ENCODE peak calls at places on chromosomes 6 and 20, in nine cellular contexts. Q, T, F, R, I, K, O, N and A are unnamed samples.

GRCh38 chr6:3270258-3270657 is 11.5 kb downstream of the PSMG4 start:
- DNase-seq in Q (no peak), T (no peak), F (no peak), R (no peak), I (no peak), K (no peak), O (no peak), N (no peak), A (no peak)

GRCh38 chr20:24638546-24639166 is 169.2 kb downstream of the SYNDIG1 start:
- DNase-seq in Q (no peak), T (no peak), F (no peak), R (no peak), I (no peak), K (peak), O (no peak), N (no peak), A (no peak)

GRCh38 chr20:36582322-36582721 is 8.9 kb downstream of the TGIF2 start:
- DNase-seq in Q (no peak), T (no peak), F (no peak), R (no peak), I (no peak), K (no peak), O (no peak), N (no peak), A (no peak)

GRCh38 chr6:93418448-93419303 is 683 bp downstream of the EPHA7 start:
- DNase-seq in Q (peak), T (no peak), F (peak), R (peak), I (peak), K (peak), O (peak), N (no peak), A (no peak)

GRCh38 chr6:43790031-43790430 is 20.0 kb downstream of the VEGFA start:
- DNase-seq in Q (peak), T (no peak), F (peak), R (no peak), I (no peak), K (no peak), O (no peak), N (no peak), A (peak)

GRCh38 chr20:50026746-50027575 is 44.2 kb downstream of the SNAI1 start:
- DNase-seq in Q (peak), T (no peak), F (no peak), R (no peak), I (no peak), K (no peak), O (no peak), N (no peak), A (no peak)

GRCh38 chr20:36754656-36755222 is 8.8 kb upstream of the NDRG3 start:
- DNase-seq in Q (peak), T (no peak), F (no peak), R (peak), I (peak), K (peak), O (peak), N (no peak), A (peak)

GRCh38 chr20:19947611-19948264 is 69.4 kb upstream of the NAA20 start:
- DNase-seq in Q (peak), T (no peak), F (no peak), R (no peak), I (no peak), K (peak), O (peak), N (no peak), A (no peak)

GRCh38 chr6:129140571-129140970 is 257.6 kb downstream of the LAMA2 start:
- DNase-seq in Q (peak), T (no peak), F (no peak), R (no peak), I (peak), K (no peak), O (no peak), N (no peak), A (no peak)

GRCh38 chr6:16105874-16106273 is 23.0 kb upstream of the MYLIP start:
- DNase-seq in Q (peak), T (no peak), F (no peak), R (no peak), I (no peak), K (no peak), O (no peak), N (no peak), A (peak)

GRCh38 chr6:111585241-111585968 is 20.3 kb downstream of the TRAF3IP2 start:
- DNase-seq in Q (peak), T (no peak), F (no peak), R (no peak), I (no peak), K (no peak), O (no peak), N (no peak), A (no peak)

GRCh38 chr20:54103067-54103761 is 32.8 kb upstream of the BCAS1 start:
- DNase-seq in Q (peak), T (no peak), F (peak), R (no peak), I (peak), K (peak), O (peak), N (no peak), A (peak)

GRCh38 chr6:9657994-9658393 is 756.9 kb downstream of the TFAP2A start:
- DNase-seq in Q (no peak), T (no peak), F (no peak), R (no peak), I (no peak), K (no peak), O (no peak), N (no peak), A (no peak)

GRCh38 chr6:148021715-148022114 is 320.9 kb upstream of the SASH1 start:
- DNase-seq in Q (no peak), T (no peak), F (no peak), R (no peak), I (no peak), K (peak), O (no peak), N (no peak), A (no peak)

GRCh38 chr6:1325471-1326309 is 13.8 kb downstream of the FOXQ1 start:
- DNase-seq in Q (peak), T (no peak), F (no peak), R (peak), I (no peak), K (no peak), O (peak), N (no peak), A (no peak)

GRCh38 chr6:166279393-166279679 is 28.9 kb downstream of the PRR18 start:
- DNase-seq in Q (no peak), T (no peak), F (no peak), R (no peak), I (no peak), K (no peak), O (no peak), N (no peak), A (no peak)

GRCh38 chr6:36360241-36361054 is 23.8 kb upstream of the BNIP5 start:
- DNase-seq in Q (peak), T (peak), F (peak), R (peak), I (peak), K (peak), O (peak), N (peak), A (peak)

GRCh38 chr6:36355819-36356218 is 19.1 kb upstream of the BNIP5 start:
- DNase-seq in Q (peak), T (no peak), F (no peak), R (no peak), I (no peak), K (peak), O (no peak), N (no peak), A (peak)

GRCh38 chr6:36361071-36361470 is 24.4 kb upstream of the BNIP5 start:
- DNase-seq in Q (no peak), T (no peak), F (no peak), R (no peak), I (no peak), K (peak), O (no peak), N (no peak), A (no peak)

GRCh38 chr6:36357872-36358234 is 21.2 kb upstream of the BNIP5 start:
- DNase-seq in Q (no peak), T (no peak), F (no peak), R (no peak), I (no peak), K (no peak), O (no peak), N (no peak), A (no peak)

GRCh38 chr6:36358235-36358915 is 21.7 kb upstream of the BNIP5 start:
- DNase-seq in Q (peak), T (no peak), F (no peak), R (no peak), I (peak), K (no peak), O (peak), N (peak), A (no peak)
- H3K27ac ChIP-seq in Q (peak), T (peak), F (peak), R (no peak), I (peak), K (no peak), O (peak), N (peak), A (no peak)

GRCh38 chr20:63493563-63494020 is 5.3 kb downstream of the EEF1A2 start:
- DNase-seq in Q (no peak), T (no peak), F (peak), R (no peak), I (no peak), K (no peak), O (no peak), N (no peak), A (no peak)
- TF ChIP-seq CTCF in Q (no peak), T (no peak), F (no peak), R (no peak), I (no peak), K (no peak), O (no peak), N (no peak), A (no peak)

DNA sequence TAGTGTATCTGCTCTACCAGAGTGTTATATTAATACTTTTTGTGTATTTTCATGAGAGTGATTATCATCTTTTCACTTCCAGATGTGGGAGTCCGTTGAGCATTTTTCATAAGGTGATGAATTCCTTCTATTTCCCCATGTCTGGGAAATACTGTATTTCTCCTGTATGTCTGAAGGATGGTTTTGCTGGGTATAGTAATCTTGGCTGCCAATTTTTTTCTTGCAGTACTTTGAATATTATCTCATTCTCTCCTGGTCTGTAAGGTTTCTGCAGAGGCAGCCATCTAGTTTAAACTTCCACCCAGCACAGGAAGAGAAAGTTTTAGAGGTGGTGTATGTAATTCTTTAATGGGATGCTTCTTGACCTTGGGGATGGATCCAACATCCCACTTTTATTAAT is 15.4 kb upstream of the DYNLRB1 start:
- DNase-seq in Q (no peak), T (no peak), F (no peak), R (no peak), I (no peak), K (no peak), O (no peak), N (no peak), A (no peak)
- H3K27ac ChIP-seq in Q (no peak), T (no peak), F (no peak), R (no peak), I (no peak), K (no peak), O (no peak), N (no peak), A (no peak)

DNA sequence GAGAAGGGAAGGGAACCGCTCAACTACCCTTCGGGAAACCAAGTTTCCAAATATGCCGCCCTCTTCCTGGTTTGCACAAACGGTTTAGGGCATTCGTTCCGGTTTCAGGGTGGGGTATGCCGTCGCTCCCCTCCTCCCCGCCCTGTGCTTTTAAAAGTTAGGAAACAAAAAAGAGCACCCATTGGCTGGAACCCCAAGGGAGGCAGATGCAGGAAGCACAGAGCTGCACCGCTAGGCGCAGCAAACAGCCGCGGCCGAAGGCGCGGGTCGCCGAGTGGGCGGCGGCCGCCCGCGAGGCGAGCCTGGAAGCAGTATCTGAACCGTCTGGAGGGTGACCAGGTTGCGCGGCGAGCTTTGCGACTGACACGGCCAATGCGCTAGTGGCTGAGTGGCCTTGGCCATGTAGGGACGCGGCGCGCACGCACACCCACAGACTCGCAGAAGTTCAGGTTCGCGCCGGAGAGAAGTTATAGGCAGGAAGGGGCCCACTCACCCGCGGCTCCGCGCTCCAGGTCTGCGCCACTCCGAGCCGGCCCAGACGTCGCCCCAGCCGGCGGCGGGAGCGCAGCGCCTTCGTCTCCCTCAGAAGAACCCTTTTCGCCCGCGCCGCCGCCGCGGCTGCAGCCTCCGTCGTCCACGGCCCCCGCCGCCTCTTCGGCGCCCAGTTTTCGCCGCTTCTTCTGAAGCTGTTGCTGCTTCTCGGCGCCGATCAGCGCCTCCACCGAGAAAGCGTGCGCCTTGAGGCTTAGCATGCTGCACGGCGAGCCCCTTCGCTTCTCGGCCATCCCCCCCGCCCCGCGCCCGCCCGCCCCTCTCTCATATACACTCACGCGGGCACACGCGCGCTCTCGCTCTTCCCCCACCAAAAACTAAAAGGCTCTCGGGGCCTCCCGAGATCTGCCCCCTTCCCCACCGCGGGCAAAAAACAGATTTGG is 734 bp downstream of the TBX18 start:
- DNase-seq in Q (peak), T (peak), F (peak), R (peak), I (peak), K (peak), O (peak), N (peak), A (no peak)
- TF ChIP-seq CTCF in Q (peak), T (no peak), F (no peak), R (no peak), I (no peak), K (no peak), O (no peak), N (no peak), A (no peak)

GRCh38 chr6:33790910-33791309 is 2.0 kb upstream of the LEMD2 start:
- DNase-seq in Q (no peak), T (no peak), F (no peak), R (no peak), I (no peak), K (no peak), O (no peak), N (no peak), A (no peak)
- H3K27ac ChIP-seq in Q (no peak), T (no peak), F (no peak), R (no peak), I (no peak), K (no peak), O (no peak), N (no peak), A (no peak)

GRCh38 chr20:34475979-34476736 is 40.1 kb upstream of the DYNLRB1 start:
- DNase-seq in Q (peak), T (no peak), F (peak), R (peak), I (peak), K (peak), O (no peak), N (no peak), A (no peak)
- TF ChIP-seq CTCF in Q (peak), T (peak), F (peak), R (peak), I (peak), K (peak), O (peak), N (peak), A (peak)

DNA sequence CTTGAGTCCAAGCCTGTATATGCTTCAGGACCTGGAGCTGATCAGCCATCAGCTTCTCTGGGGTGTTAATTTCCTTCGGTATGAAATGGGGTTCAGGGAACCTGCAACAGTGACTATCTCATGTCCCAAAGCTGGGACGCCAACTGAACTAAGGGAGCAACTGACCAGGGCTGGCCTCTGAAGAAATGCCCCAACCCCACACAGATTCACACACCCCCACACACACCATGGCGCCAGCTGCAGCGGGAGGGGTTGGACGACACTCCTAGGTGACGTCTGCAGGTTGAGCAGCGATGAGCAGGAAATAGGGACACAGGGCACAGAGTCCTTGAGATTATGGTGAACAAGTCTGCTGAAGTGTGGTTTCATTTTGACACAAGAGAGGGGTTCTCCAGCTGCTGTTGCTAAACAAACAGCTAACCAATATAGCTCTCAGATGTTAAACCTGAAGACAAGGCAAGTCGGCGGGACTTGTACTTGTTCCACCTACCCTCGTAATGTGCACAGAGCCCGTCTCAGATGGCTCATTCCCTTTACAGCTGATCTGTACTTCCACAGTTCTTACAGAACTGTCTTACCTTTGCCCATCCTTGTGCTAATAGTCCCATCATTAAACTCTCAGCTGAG is 7.5 kb upstream of the ADTRP start:
- DNase-seq in Q (no peak), T (no peak), F (no peak), R (no peak), I (no peak), K (no peak), O (no peak), N (peak), A (no peak)
- H3K27ac ChIP-seq in Q (no peak), T (no peak), F (no peak), R (peak), I (no peak), K (no peak), O (no peak), N (no peak), A (no peak)

GRCh38 chr6:25675172-25675571 is 23.2 kb downstream of the SCGN start:
- DNase-seq in Q (peak), T (no peak), F (no peak), R (no peak), I (peak), K (no peak), O (no peak), N (no peak), A (no peak)

GRCh38 chr6:25670208-25670607 is 18.2 kb downstream of the SCGN start:
- DNase-seq in Q (no peak), T (no peak), F (no peak), R (no peak), I (no peak), K (no peak), O (no peak), N (no peak), A (no peak)

GRCh38 chr6:25665455-25665854 is 13.4 kb downstream of the SCGN start:
- DNase-seq in Q (no peak), T (no peak), F (no peak), R (no peak), I (peak), K (no peak), O (no peak), N (no peak), A (no peak)

GRCh38 chr6:25671652-25672051 is 19.6 kb downstream of the SCGN start:
- DNase-seq in Q (no peak), T (no peak), F (no peak), R (no peak), I (no peak), K (no peak), O (no peak), N (no peak), A (no peak)

GRCh38 chr6:25670793-25671513 is 18.9 kb downstream of the SCGN start:
- DNase-seq in Q (peak), T (no peak), F (no peak), R (peak), I (no peak), K (no peak), O (no peak), N (no peak), A (no peak)
- TF ChIP-seq CTCF in Q (no peak), T (no peak), F (no peak), R (no peak), I (no peak), K (no peak), O (no peak), N (no peak), A (no peak)